ENCODE peak calls at places on chromosomes 12 and 14, in ten cellular contexts. D, P, N, A, J, H, Z, L, O and V are unnamed samples.

GRCh38 chr14:22319526-22320352 is 269.3 kb downstream of the DAD1 start:
- DNase-seq in Z (peak), O (no peak), N (peak), H (no peak), L (peak), J (no peak), A (peak), D (peak), P (peak), V (peak)

GRCh38 chr12:45708363-45708762 is 21.1 kb upstream of the ARID2 start:
- DNase-seq in Z (no peak), J (no peak), L (no peak), A (no peak), P (no peak), H (no peak), O (no peak), N (no peak), D (no peak), V (no peak)

GRCh38 chr12:26787125-26787495 is 45.9 kb downstream of the ITPR2 start:
- DNase-seq in O (no peak), L (no peak), D (no peak), Z (no peak), H (no peak), N (no peak), J (no peak), P (no peak), A (peak), V (peak)

GRCh38 chr12:12333407-12333831 is 16.6 kb downstream of the MANSC1 start:
- DNase-seq in L (peak), P (peak), N (no peak), D (no peak), Z (no peak), A (peak), J (no peak), O (no peak), H (no peak), V (peak)

GRCh38 chr14:103422981-103423600 is 37.9 kb downstream of the MARK3 start:
- DNase-seq in P (no peak), H (no peak), D (no peak), O (no peak), L (no peak), Z (no peak), A (peak), J (no peak), N (no peak), V (no peak)

GRCh38 chr14:74085047-74085637 is 386 bp downstream of the LIN52 start:
- DNase-seq in H (no peak), D (no peak), P (no peak), J (no peak), Z (peak), L (no peak), O (peak), A (peak), N (no peak), V (no peak)

GRCh38 chr12:92467886-92468285 is 234.9 kb upstream of the PLEKHG7 start:
- DNase-seq in O (no peak), J (no peak), L (no peak), A (peak), D (no peak), P (no peak), N (no peak), Z (peak), H (no peak), V (no peak)

GRCh38 chr12:132495165-132495544 is 5.2 kb downstream of the FBRSL1 start:
- DNase-seq in L (no peak), H (no peak), O (no peak), Z (no peak), P (no peak), A (no peak), N (no peak), J (no peak), D (no peak), V (no peak)

GRCh38 chr14:102138935-102139247 is 806 bp upstream of the WDR20 start:
- DNase-seq in J (no peak), H (no peak), P (no peak), O (no peak), N (no peak), A (no peak), D (no peak), L (no peak), Z (no peak), V (no peak)

GRCh38 chr12:70652451-70652850 is 15.2 kb upstream of the PTPRB start:
- DNase-seq in P (no peak), A (no peak), O (no peak), N (no peak), H (no peak), L (no peak), J (no peak), D (no peak), Z (no peak), V (no peak)

GRCh38 chr14:95147597-95147996 is 9.7 kb downstream of the DICER1 start:
- DNase-seq in H (no peak), P (no peak), N (no peak), L (no peak), J (no peak), O (no peak), Z (no peak), D (no peak), A (no peak), V (no peak)

GRCh38 chr14:93648440-93649168 is 139.7 kb downstream of the PRIMA1 start:
- DNase-seq in P (no peak), H (no peak), A (no peak), Z (peak), N (no peak), J (no peak), D (no peak), O (no peak), L (no peak), V (no peak)

GRCh38 chr14:42869681-42870080 is 1263.0 kb downstream of the LRFN5 start:
- DNase-seq in A (peak), J (no peak), Z (no peak), D (no peak), L (no peak), N (no peak), O (no peak), H (no peak), P (no peak), V (no peak)

GRCh38 chr14:35821546-35822411 is 4.4 kb upstream of the BRMS1L start:
- DNase-seq in J (no peak), L (no peak), H (no peak), P (no peak), N (no peak), A (peak), D (no peak), O (no peak), Z (peak), V (no peak)

GRCh38 chr12:91722072-91722471 is 423.6 kb downstream of the BTG1 start:
- DNase-seq in J (no peak), Z (no peak), L (no peak), A (no peak), O (no peak), P (no peak), N (no peak), H (no peak), D (no peak), V (no peak)

GRCh38 chr14:75479770-75480600 is 42.3 kb upstream of the BATF start:
- DNase-seq in D (no peak), N (no peak), P (no peak), L (no peak), J (no peak), A (no peak), H (no peak), Z (no peak), O (no peak), V (no peak)

DNA sequence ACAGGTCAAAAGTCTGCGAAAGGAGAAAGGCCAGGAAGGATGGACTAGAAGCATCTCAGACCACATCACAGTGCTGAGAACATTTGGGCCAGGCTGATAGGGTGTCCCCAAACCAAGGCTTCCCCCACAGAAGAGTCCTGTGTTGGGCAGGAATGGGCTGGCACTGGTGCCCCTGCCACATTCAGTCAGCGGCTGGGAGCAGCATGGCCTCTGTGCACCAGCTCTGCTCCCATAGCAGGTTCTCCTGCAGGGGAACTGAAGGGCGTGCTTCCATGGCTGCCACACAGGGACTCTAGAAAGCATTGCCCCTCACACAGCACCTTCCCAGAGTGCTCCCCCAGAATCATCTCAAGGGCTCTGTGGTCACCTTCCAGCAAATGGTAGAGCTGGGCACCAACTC is 17.5 kb downstream of the EVL start:
- DNase-seq in P (no peak), A (no peak), D (no peak), L (no peak), J (no peak), O (no peak), Z (no peak), H (no peak), N (no peak), V (no peak)
- TF ChIP-seq POLR2A in P (no peak), A (no peak), D (no peak), L (no peak), J (no peak), O (no peak), Z (no peak), H (no peak), N (no peak), V (no peak)

GRCh38 chr12:2250797-2251196 is 198.0 kb downstream of the CACNA1C start:
- DNase-seq in P (no peak), O (no peak), D (no peak), N (no peak), J (no peak), Z (no peak), A (no peak), L (no peak), H (no peak), V (no peak)

GRCh38 chr12:2246358-2246757 is 193.6 kb downstream of the CACNA1C start:
- DNase-seq in A (peak), H (no peak), P (no peak), L (no peak), O (no peak), D (no peak), Z (no peak), J (no peak), N (no peak), V (no peak)

GRCh38 chr12:2248087-2248900 is 195.5 kb downstream of the CACNA1C start:
- DNase-seq in Z (no peak), H (no peak), A (peak), N (no peak), O (no peak), D (no peak), L (no peak), P (no peak), J (no peak), V (no peak)

GRCh38 chr12:2247109-2247508 is 194.3 kb downstream of the CACNA1C start:
- DNase-seq in Z (no peak), J (no peak), D (no peak), N (no peak), A (no peak), H (no peak), L (no peak), P (no peak), O (no peak), V (no peak)

DNA sequence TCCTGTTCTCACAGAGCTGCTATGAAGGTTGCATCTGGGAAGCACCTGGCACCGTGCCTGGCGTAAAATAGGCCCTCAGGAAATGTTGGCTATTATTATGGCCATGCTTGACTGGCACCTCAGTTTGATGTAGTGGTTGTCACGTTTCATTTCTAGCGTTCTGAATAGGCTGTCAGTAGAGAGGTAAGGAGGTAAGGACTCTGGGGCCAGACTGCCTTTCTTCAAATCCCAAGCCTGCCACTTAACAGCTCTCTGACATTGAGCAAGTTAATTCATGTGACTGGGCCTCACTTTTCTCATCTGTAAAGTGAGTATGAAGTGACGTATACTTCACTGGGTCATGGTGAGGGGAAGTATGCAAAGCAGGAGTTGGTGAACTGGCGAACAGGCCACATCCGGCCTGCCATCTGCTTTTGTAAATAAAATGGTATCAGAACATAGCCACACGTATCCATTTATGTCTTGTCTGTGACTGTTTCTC is 196.2 kb downstream of the CACNA1C start:
- DNase-seq in L (no peak), N (no peak), H (no peak), J (no peak), Z (no peak), P (no peak), O (no peak), A (peak), D (no peak), V (no peak)
- H3K27ac ChIP-seq in L (no peak), N (no peak), H (no peak), J (peak), Z (no peak), P (no peak), O (no peak), A (peak), D (no peak), V (no peak)

DNA sequence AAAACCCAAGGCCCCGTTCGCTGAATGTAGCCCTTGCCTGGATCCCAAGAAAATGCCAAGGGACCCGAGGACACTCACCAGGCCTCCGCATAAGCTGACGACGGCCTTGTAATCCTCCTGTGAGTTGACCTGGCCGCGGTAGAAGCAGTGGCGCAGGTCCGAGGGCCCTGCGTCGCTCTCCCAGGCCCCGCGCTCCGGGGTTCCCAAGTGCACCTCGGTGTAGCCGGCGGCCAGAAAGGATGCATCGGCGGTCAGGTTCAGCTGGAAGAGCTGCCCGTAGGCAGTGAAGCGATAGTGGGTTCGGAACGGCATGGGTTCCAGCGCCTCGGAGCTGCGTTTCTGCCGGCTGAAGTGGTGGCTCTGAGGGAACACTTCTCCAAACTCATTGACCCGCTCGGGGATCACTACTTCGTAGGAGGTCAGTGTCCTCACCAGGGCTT is 1.2 kb downstream of the ADAMTS20 start:
- DNase-seq in H (no peak), N (no peak), A (no peak), J (no peak), D (no peak), O (no peak), L (no peak), P (no peak), Z (no peak), V (no peak)
- H3K4me3 ChIP-seq in H (no peak), N (no peak), A (no peak), J (no peak), D (no peak), O (no peak), L (no peak), P (no peak), Z (no peak), V (no peak)

GRCh38 chr12:49740930-49741881 is at the start of gene TMBIM6:
- DNase-seq in H (peak), N (peak), J (peak), O (peak), A (peak), P (peak), Z (peak), L (peak), D (peak), V (peak)
- TF ChIP-seq POLR2A in H (peak), N (peak), J (peak), O (no peak), A (peak), P (peak), Z (peak), L (peak), D (peak), V (peak)